ENCODE peak calls at places on chromosomes 6 and 20, in four cellular contexts. R is pancreas, D is IMR-90, W is PC-9. X is an unnamed sample.

GRCh38 chr20:63297371-63297781 is 4.4 kb downstream of the COL20A1 start:
- DNase-seq in R (no peak), D (no peak), W (no peak), X (no peak)

GRCh38 chr6:85419046-85419759 is 30.7 kb upstream of the NT5E start:
- DNase-seq in D (no peak), R (no peak), W (no peak), X (no peak)

GRCh38 chr6:7540595-7540994 is 876 bp upstream of the DSP start:
- DNase-seq in D (no peak), W (peak; percentile 60), R (no peak), X (no peak)

GRCh38 chr6:66134021-66134420 is 427.0 kb upstream of the EYS start:
- DNase-seq in R (no peak), D (no peak), W (no peak), X (no peak)

GRCh38 chr6:157868835-157869234 is 45.8 kb downstream of the SNX9 start:
- DNase-seq in D (no peak), W (no peak), R (no peak), X (no peak)

GRCh38 chr20:21102252-21102609 is 3.9 kb downstream of the LINC00237 start:
- DNase-seq in R (peak; percentile 45), D (no peak), W (no peak), X (no peak)

GRCh38 chr20:1809121-1809520 is 86.1 kb upstream of the SIRPA start:
- DNase-seq in D (peak; percentile 92), R (no peak), W (no peak), X (no peak)

GRCh38 chr6:13212538-13212937 is 115.8 kb downstream of the TBC1D7 start:
- DNase-seq in R (no peak), D (no peak), W (no peak), X (no peak)

GRCh38 chr6:15522427-15522826 is 140.4 kb downstream of the DTNBP1 start:
- DNase-seq in W (no peak), R (no peak), D (no peak), X (no peak)

GRCh38 chr20:62458256-62459251 is 17.2 kb downstream of the GATA5 start:
- DNase-seq in W (no peak), D (no peak), R (no peak), X (no peak)

GRCh38 chr6:16684896-16685554 is 76.2 kb downstream of the ATXN1 start:
- DNase-seq in D (peak; percentile 82), R (no peak), W (no peak), X (no peak)

GRCh38 chr6:150281767-150282166 is 87.0 kb upstream of the IYD start:
- DNase-seq in R (no peak), D (no peak), W (no peak), X (no peak)

GRCh38 chr6:17740559-17741220 is 34.0 kb upstream of the NUP153 start:
- DNase-seq in R (no peak), W (no peak), D (no peak), X (no peak)

GRCh38 chr6:150881911-150882481 is 16.5 kb downstream of the MTHFD1L start:
- DNase-seq in W (peak; percentile 41), R (no peak), D (peak; percentile 100), X (no peak)

GRCh38 chr6:15260099-15260821 is 14.4 kb downstream of the JARID2 start:
- DNase-seq in W (no peak), D (peak; percentile 67), R (no peak), X (no peak)

GRCh38 chr20:62603021-62603906 is 39.0 kb upstream of the SLCO4A1 start:
- DNase-seq in R (peak; percentile 57), D (peak; percentile 47), W (peak; percentile 74), X (peak; percentile 28)

GRCh38 chr20:51042064-51042463 is 19.2 kb upstream of the KCNG1 start:
- DNase-seq in R (no peak), D (peak; percentile 47), W (no peak), X (no peak)

GRCh38 chr6:166228839-166229528 is 61.3 kb upstream of the TBXT start:
- DNase-seq in D (no peak), R (no peak), W (no peak), X (no peak)

GRCh38 chr6:34514593-34515472 is 41.3 kb downstream of the SPDEF start:
- DNase-seq in W (no peak), R (no peak), D (peak; percentile 57), X (no peak)

GRCh38 chr6:106870069-106870468 is 104.5 kb downstream of the CD24 start:
- DNase-seq in D (peak; percentile 52), R (no peak), W (peak; percentile 60), X (no peak)

GRCh38 chr6:133099573-133099972 is 141.6 kb upstream of the EYA4 start:
- DNase-seq in R (no peak), D (peak; percentile 98), W (no peak), X (no peak)

GRCh38 chr6:33427585-33428218 is 7.8 kb downstream of the SYNGAP1 start:
- DNase-seq in R (peak; percentile 58), D (no peak), W (peak; percentile 42), X (peak; percentile 86)

GRCh38 chr6:33430334-33430733 is 10.5 kb downstream of the SYNGAP1 start:
- DNase-seq in R (no peak), D (no peak), W (no peak), X (peak; percentile 50)

GRCh38 chr6:33429745-33430042 is 9.8 kb downstream of the SYNGAP1 start:
- DNase-seq in D (no peak), R (no peak), W (no peak), X (peak; percentile 50)

GRCh38 chr6:33428219-33428890 is 8.5 kb downstream of the SYNGAP1 start:
- DNase-seq in R (no peak), W (no peak), D (no peak), X (peak; percentile 61)

DNA sequence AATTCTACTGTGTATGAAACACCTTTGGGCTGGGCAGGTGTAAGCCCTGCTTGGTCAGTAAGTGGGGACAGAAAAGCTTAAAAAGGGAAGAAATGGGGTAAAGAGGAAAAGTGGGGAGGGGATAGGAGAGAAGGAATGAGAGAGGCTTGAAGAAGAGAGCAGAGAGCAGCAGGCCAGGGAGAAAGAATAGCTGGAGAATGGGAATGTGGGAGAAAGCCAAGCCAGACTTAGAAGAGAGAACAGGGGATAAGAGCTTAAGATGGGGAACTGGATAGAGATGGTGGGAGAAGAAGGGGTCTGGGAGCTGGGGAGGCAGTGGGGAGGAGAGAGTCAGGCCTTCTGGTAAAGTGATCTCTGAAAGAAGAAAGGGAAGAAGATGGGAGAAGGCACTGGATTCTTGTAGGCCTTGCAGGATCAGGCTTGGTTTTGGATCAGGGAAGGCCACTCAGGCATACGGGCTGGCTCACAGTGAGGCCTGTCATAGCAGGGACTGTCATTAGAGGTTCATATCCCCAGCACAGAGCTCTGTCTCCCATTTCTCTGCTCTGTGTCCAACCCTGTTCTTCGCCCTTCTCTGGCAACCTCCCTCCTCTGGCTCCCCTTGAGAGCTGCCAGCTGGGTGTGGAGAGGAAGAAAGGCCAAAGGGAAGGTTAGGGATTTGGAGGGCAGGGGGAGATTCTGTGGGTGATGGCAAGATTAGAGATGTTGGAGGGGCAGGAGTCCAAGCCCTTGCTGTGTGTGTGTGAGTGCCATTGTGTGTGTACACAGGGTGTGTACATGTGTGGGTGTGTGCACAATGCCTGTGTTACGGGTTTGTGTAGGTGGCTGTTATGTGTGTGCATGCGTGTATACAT is 9.3 kb downstream of the SYNGAP1 start:
- DNase-seq in D (no peak), R (no peak), W (no peak), X (no peak)
- H3K4me3 ChIP-seq in D (no peak overlapping the region), R (no peak overlapping the region), W (no peak overlapping the region), X (peak overlapping the region; percentile 72)

GRCh38 chr6:168603234-168603633 is 162.2 kb downstream of the SMOC2 start:
- DNase-seq in R (no peak), D (no peak), W (no peak), X (no peak)
- H3K27ac ChIP-seq in R (no peak overlapping the region), D (no peak overlapping the region), W (no peak overlapping the region), X (no peak overlapping the region)

GRCh38 chr6:28004350-28005123 is 47.5 kb downstream of the OR2B6 start:
- DNase-seq in R (no peak), D (no peak), W (no peak), X (no peak)
- H3K4me3 ChIP-seq in R (no peak overlapping the region), D (no peak overlapping the region), W (no peak overlapping the region), X (no peak overlapping the region)

GRCh38 chr6:37438912-37439311 is 5.9 kb downstream of the CMTR1 start:
- DNase-seq in W (no peak), D (peak; percentile 41), R (no peak), X (no peak)

GRCh38 chr6:37441651-37442050 is 8.6 kb downstream of the CMTR1 start:
- DNase-seq in W (no peak), R (no peak), D (no peak), X (no peak)

DNA sequence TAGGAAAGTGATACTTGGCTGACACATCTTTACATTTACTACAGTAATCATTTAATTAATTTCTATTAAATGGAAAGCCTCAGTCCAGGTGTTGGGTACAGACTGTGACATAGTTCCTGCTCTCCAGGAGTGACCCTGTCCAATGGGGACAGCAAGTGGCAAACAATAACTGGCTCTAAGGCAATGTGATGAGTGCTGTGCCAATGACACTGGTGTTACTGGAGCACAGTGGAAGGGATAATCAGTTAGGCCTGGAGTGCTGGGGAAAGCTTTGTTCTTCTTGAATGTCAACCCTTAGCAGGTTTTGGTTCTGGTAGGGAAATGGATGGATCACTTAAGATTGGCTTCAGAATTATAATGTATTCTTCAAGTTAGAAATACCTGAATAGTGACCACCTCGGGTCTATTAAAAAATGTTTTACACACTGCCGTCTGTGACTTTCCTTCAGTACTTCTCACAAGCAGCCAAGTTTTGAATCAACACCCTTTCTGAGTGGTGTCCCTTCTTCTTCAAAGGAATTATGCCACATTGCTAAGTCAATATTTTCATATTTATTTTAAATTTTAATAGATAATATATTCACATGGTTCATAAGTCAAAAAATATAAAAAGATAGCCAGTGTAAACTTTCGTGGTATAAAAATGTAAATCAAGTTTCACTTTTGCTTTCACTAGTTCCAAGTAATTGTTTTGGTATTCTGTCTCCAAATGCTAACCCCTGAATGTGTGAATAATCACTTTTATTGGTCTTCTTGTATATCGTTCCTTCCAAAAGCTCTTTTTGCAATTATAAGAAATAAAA is 9.6 kb downstream of the CMTR1 start:
- DNase-seq in D (no peak), R (no peak), W (no peak), X (no peak)
- H3K27ac ChIP-seq in D (no peak overlapping the region), R (no peak overlapping the region), W (no peak overlapping the region), X (peak overlapping the region; percentile 52)

DNA sequence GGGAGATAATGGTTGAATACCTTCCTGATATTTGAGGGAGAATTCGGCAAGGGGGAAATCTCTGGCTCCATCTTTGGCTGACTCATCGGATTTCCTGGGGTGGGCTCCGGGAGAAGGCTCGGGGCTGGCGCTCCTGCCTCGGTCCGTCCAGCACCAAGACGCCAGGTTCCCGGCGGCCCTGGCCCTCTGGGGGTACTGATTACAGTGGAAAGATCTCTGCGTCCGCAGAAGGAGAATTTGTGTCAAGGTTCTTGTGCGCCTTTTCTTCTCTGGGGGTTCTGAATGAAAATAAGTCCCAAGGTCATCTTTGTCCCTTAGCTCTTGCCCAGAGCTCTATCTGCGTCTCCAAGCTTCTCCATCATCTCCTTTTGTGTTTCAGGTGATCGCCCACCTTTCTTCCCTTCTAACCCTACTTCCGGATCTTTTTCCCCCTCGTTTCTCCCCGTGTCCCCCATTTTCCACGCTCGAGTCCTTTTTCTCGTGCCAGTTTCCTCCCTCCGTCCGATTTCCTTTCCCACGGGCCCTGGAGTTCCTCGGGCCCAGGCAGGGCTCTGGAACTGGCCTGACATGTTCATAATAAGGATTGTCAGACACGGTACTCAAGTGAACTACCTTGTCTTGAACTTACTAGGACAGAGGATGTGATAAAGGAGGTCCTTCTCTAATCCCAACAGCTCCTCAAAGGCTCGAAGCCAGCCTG is 11.6 kb downstream of the NRN1 start:
- DNase-seq in W (no peak), R (no peak), D (no peak), X (no peak)
- H3K4me3 ChIP-seq in W (no peak overlapping the region), R (no peak overlapping the region), D (no peak overlapping the region), X (no peak overlapping the region)

GRCh38 chr6:142819603-142820335 is 125.2 kb downstream of the HIVEP2 start:
- DNase-seq in W (no peak), D (peak; percentile 65), R (no peak), X (peak; percentile 36)
- H3K27ac ChIP-seq in W (peak overlapping the region; percentile 12), D (peak overlapping the region; percentile 15), R (no peak overlapping the region), X (peak overlapping the region; percentile 21)

GRCh38 chr6:27593200-27593818 is 120.4 kb upstream of the ZNF184 start:
- DNase-seq in R (no peak), D (no peak), W (peak; percentile 29), X (no peak)
- H3K4me3 ChIP-seq in R (no peak overlapping the region), D (peak overlapping the region; percentile 22), W (peak overlapping the region; percentile 64), X (no peak overlapping the region)